ENCODE peak calls at places on chromosomes 6 and 20, in ten cellular contexts. M is activated T-helper 1 cell treated with anti-CD3 and anti-CD28 coated beads, Interleukin-12 subunit alpha, Interleukin-12 subunit beta, Interleukin-2, Interleukin-4 antibody, amounts not matched to agents 30 ng/mL and 10 ng/mL and 1 ng/mL, durations not matched to agents 14 hours and 24 hours and 36 hours; K is CD8-positive, alpha-beta T cell; F is HepG2; H is activated naive CD4-positive, alpha-beta T cell treated with Interleukin-2 at 50 U/mL for 16 hours; S is activated CD4-positive, alpha-beta T cell treated with anti-CD3 and anti-CD28 coated beads, Interleukin-2, amount 50 U/mL, for 24 hours; U is nephron progenitor cell; X is stimulated activated CD4-positive, alpha-beta T cell treated with anti-CD3 and anti-CD28 coated beads, Interleukin-15, amount 100 ng/mL, for 24 hours; N is foreskin fibroblast; D is retinal pigment epithelial cell. Q is an unnamed sample.

GRCh38 chr6:149271348-149272340 is 45.9 kb upstream of the TAB2 start:
- DNase-seq in K (peak), S (peak), U (no peak), H (peak), X (peak), F (no peak), N (peak), M (no peak), D (no peak), Q (no peak)

GRCh38 chr6:150241751-150242150 is 98.9 kb downstream of the PPP1R14C start:
- DNase-seq in M (peak), N (no peak), X (peak), S (peak), K (no peak), F (no peak), U (no peak), D (no peak), H (peak), Q (no peak)

GRCh38 chr6:107543567-107543966 is 53.6 kb downstream of the SOBP start:
- DNase-seq in X (no peak), H (no peak), S (no peak), U (no peak), F (no peak), D (no peak), M (no peak), N (no peak), K (no peak), Q (no peak)

GRCh38 chr6:139790527-139790926 is 416.1 kb upstream of the CITED2 start:
- DNase-seq in K (no peak), N (no peak), U (no peak), S (no peak), F (no peak), X (no peak), D (no peak), M (no peak), H (no peak), Q (no peak)

GRCh38 chr20:38726849-38727601 is 2.7 kb downstream of the SLC32A1 start:
- DNase-seq in N (no peak), X (peak), H (peak), M (peak), S (peak), D (no peak), K (no peak), F (peak), U (peak), Q (no peak)

GRCh38 chr6:37643851-37644672 is 53.6 kb downstream of the MDGA1 start:
- DNase-seq in N (no peak), F (no peak), X (no peak), U (no peak), S (no peak), D (no peak), H (no peak), K (peak), M (peak), Q (no peak)

GRCh38 chr6:10949579-10950490 is 63.0 kb downstream of the SYCP2L start:
- DNase-seq in U (no peak), S (no peak), X (no peak), H (no peak), M (no peak), D (no peak), F (peak), K (no peak), N (no peak), Q (no peak)

GRCh38 chr20:52313335-52313963 is 121.9 kb upstream of the ZFP64 start:
- DNase-seq in H (no peak), S (no peak), N (no peak), K (no peak), M (no peak), U (peak), F (peak), X (no peak), D (no peak), Q (peak)

GRCh38 chr6:31568537-31568961 is 3.5 kb upstream of the LTA start:
- DNase-seq in S (peak), X (peak), K (peak), F (no peak), N (no peak), U (no peak), M (peak), H (peak), D (no peak), Q (no peak)

GRCh38 chr6:7697820-7698623 is 27.9 kb upstream of the BMP6 start:
- DNase-seq in K (no peak), F (peak), H (no peak), N (peak), D (peak), X (no peak), U (no peak), M (no peak), S (no peak), Q (peak)

GRCh38 chr20:46311039-46311650 is 2.8 kb upstream of the CDH22 start:
- DNase-seq in U (no peak), H (no peak), M (no peak), D (no peak), X (no peak), K (no peak), S (no peak), F (peak), N (peak), Q (no peak)

GRCh38 chr20:50276119-50277063 is 85.8 kb downstream of the CEBPB start:
- DNase-seq in K (no peak), H (no peak), N (no peak), U (no peak), X (no peak), D (no peak), M (no peak), S (no peak), F (no peak), Q (no peak)

GRCh38 chr6:47484616-47485015 is 7.0 kb downstream of the CD2AP start:
- DNase-seq in K (no peak), X (no peak), S (no peak), N (peak), F (no peak), D (peak), H (no peak), M (no peak), U (no peak), Q (peak)

GRCh38 chr20:50729925-50730764 is 1.2 kb upstream of the PARD6B start:
- DNase-seq in N (no peak), K (no peak), S (no peak), H (no peak), X (no peak), D (no peak), U (no peak), F (peak), M (no peak), Q (no peak)

GRCh38 chr20:51536116-51537069 is 6.1 kb downstream of the NFATC2 start:
- DNase-seq in U (no peak), K (no peak), N (no peak), S (no peak), M (no peak), D (no peak), F (no peak), X (no peak), H (no peak), Q (no peak)

GRCh38 chr20:41617059-41617921 is 887 bp downstream of the CHD6 start:
- DNase-seq in N (peak), F (peak), D (no peak), S (no peak), X (peak), K (peak), M (no peak), H (peak), U (no peak), Q (peak)

GRCh38 chr20:46159101-46159897 is 41.2 kb downstream of the CD40 start:
- DNase-seq in H (no peak), K (no peak), N (no peak), D (no peak), F (no peak), S (no peak), M (no peak), U (no peak), X (no peak), Q (no peak)

GRCh38 chr6:18209539-18210197 is 54.4 kb downstream of the KDM1B start:
- DNase-seq in N (no peak), F (peak), D (no peak), S (no peak), H (no peak), X (no peak), U (no peak), K (no peak), M (no peak), Q (no peak)

GRCh38 chr20:48012401-48012974 is 227.2 kb upstream of the SULF2 start:
- DNase-seq in S (no peak), U (no peak), M (no peak), K (no peak), N (peak), H (no peak), D (peak), X (no peak), F (peak), Q (peak)

GRCh38 chr6:20279608-20280287 is 67.5 kb upstream of the MBOAT1 start:
- DNase-seq in N (no peak), K (no peak), S (no peak), U (no peak), H (no peak), X (no peak), F (no peak), M (no peak), D (peak), Q (peak)

GRCh38 chr6:9131616-9132015 is 696.3 kb upstream of the SLC35B3 start:
- DNase-seq in U (peak), H (no peak), S (no peak), N (no peak), X (no peak), D (no peak), F (no peak), M (no peak), K (no peak), Q (peak)

GRCh38 chr20:10733122-10733521 is 59.3 kb upstream of the JAG1 start:
- DNase-seq in N (peak), U (no peak), F (no peak), D (no peak), K (no peak), S (no peak), H (no peak), X (no peak), M (no peak), Q (no peak)

GRCh38 chr6:107221519-107221918 is 106.2 kb upstream of the BEND3 start:
- DNase-seq in D (no peak), X (no peak), K (no peak), M (no peak), F (no peak), H (no peak), N (no peak), U (no peak), S (no peak), Q (no peak)

GRCh38 chr6:130324657-130325056 is 41.2 kb upstream of the TMEM200A start:
- DNase-seq in H (no peak), U (no peak), K (no peak), N (peak), D (no peak), X (no peak), F (no peak), S (no peak), M (no peak), Q (no peak)

GRCh38 chr20:50844430-50845100 is 49.7 kb downstream of the BCAS4 start:
- DNase-seq in X (peak), F (peak), S (peak), H (peak), K (peak), U (no peak), M (peak), N (peak), D (peak), Q (no peak)

GRCh38 chr6:11262231-11262630 is 29.8 kb upstream of the NEDD9 start:
- DNase-seq in F (no peak), N (no peak), K (no peak), U (no peak), M (no peak), H (no peak), D (no peak), S (no peak), X (no peak), Q (no peak)

GRCh38 chr6:29887330-29887818 is 55.0 kb upstream of the HLA-A start:
- DNase-seq in F (no peak), U (no peak), X (peak), D (no peak), K (peak), H (peak), S (no peak), M (peak), N (peak), Q (peak)

GRCh38 chr20:15700147-15700765 is 873.0 kb downstream of the KIF16B start:
- DNase-seq in D (no peak), F (no peak), X (no peak), K (no peak), N (no peak), S (no peak), M (no peak), H (no peak), U (no peak), Q (no peak)

GRCh38 chr6:25035451-25036435 is 100.0 kb upstream of the RIPOR2 start:
- DNase-seq in S (no peak), X (no peak), H (peak), F (no peak), U (no peak), N (no peak), M (no peak), D (no peak), K (no peak), Q (no peak)

GRCh38 chr6:1278057-1278720 is 33.7 kb upstream of the FOXQ1 start:
- DNase-seq in F (peak), S (no peak), X (no peak), M (no peak), U (no peak), D (no peak), N (no peak), H (no peak), K (no peak), Q (no peak)

GRCh38 chr20:49104365-49104648 is 58.2 kb downstream of the CSE1L start:
- DNase-seq in D (peak), M (no peak), X (no peak), U (peak), N (no peak), F (no peak), H (no peak), K (no peak), S (no peak), Q (no peak)

GRCh38 chr6:154993026-154993425 is 2.1 kb upstream of the TIAM2 start:
- DNase-seq in K (no peak), X (no peak), F (no peak), U (no peak), D (no peak), S (no peak), N (peak), H (no peak), M (no peak), Q (no peak)

GRCh38 chr6:26065952-26066380 is 21.3 kb upstream of the HFE start:
- DNase-seq in H (peak), K (no peak), X (peak), F (peak), U (peak), D (no peak), M (peak), N (peak), S (peak), Q (peak)

GRCh38 chr6:69861986-69862385 is 4.4 kb upstream of the COL19A1 start:
- DNase-seq in X (no peak), F (no peak), U (no peak), D (no peak), H (no peak), K (no peak), M (no peak), N (no peak), S (no peak), Q (no peak)

GRCh38 chr6:15375638-15376290 is 129.9 kb downstream of the JARID2 start:
- DNase-seq in H (no peak), M (no peak), S (no peak), U (no peak), N (no peak), X (no peak), D (no peak), F (no peak), K (no peak), Q (no peak)

GRCh38 chr6:170295519-170296422 is 4.9 kb upstream of the DLL1 start:
- DNase-seq in H (peak), D (no peak), K (no peak), F (no peak), N (no peak), X (peak), M (no peak), U (peak), S (no peak), Q (peak)

Q was measured in hepatocyte.